ENCODE peak calls at places on chromosomes 3 and 15, in eight cellular contexts. J is testis, O is brain microvascular endothelial cell, X is GM13976, B is AG10803, Z is type B pancreatic cell, V is GM10248, D is Calu3. S is an unnamed sample.

GRCh38 chr3:9817437-9817836 is 7.4 kb downstream of the TTLL3 start:
- DNase-seq in X (no peak), Z (no peak), B (no peak), O (no peak), D (no peak), J (no peak), V (no peak), S (no peak)

GRCh38 chr3:20669184-20669583 is 483.2 kb upstream of the SGO1 start:
- DNase-seq in J (no peak), D (no peak), X (no peak), Z (no peak), O (no peak), V (no peak), B (peak; percentile 24), S (peak; percentile 66)

GRCh38 chr3:3038201-3038991 is 71.8 kb downstream of the IL5RA start:
- DNase-seq in D (peak; percentile 49), J (no peak), X (no peak), Z (no peak), O (no peak), B (no peak), V (no peak), S (no peak)

GRCh38 chr3:47108546-47108945 is 55.4 kb downstream of the SETD2 start:
- DNase-seq in D (no peak), X (no peak), B (peak; percentile 62), Z (no peak), O (no peak), J (no peak), V (no peak), S (peak; percentile 20)

GRCh38 chr3:151011427-151011826 is 38.9 kb upstream of the CLRN1 start:
- DNase-seq in O (no peak), X (no peak), J (no peak), B (peak; percentile 51), D (no peak), V (no peak), Z (no peak), S (peak; percentile 27)

GRCh38 chr15:39828374-39828931 is 45.8 kb upstream of the FSIP1 start:
- DNase-seq in X (no peak), J (no peak), D (peak; percentile 76), B (peak; percentile 30), V (no peak), O (peak; percentile 68), Z (peak; percentile 73), S (peak; percentile 60)

GRCh38 chr3:182909318-182910040 is 70.9 kb downstream of the DCUN1D1 start:
- DNase-seq in X (peak; percentile 26), D (no peak), V (no peak), B (peak; percentile 17), J (no peak), Z (no peak), O (no peak), S (peak; percentile 41)

GRCh38 chr3:129121792-129122696 is at the start of gene RAB43:
- DNase-seq in X (peak; percentile 93), J (peak; percentile 95), B (peak; percentile 62), D (peak; percentile 96), Z (peak; percentile 96), O (peak; percentile 60), V (peak; percentile 91), S (peak; percentile 72)

GRCh38 chr3:148036331-148036881 is 627.2 kb downstream of the ZIC1 start:
- DNase-seq in J (no peak), V (no peak), B (no peak), O (peak; percentile 53), Z (no peak), D (no peak), X (no peak), S (peak; percentile 71)

DNA sequence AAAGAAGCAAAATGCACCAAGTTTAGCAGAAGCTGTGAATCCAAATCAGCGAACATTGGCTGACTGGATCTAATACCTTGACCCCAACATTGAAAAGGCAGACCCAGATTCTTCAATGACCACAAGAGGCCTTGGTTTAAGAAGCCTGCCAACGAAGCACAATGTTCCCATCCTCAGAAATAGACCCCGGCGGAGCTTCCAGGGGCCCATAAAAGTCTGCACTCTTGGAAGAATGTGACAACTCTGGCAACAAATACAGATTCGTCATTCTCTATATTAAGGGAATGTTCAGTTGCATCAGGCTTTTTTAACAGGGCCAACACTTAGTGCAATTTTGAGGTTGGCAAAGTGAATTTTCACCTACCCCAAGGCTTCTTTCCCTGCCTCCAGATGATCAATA is 112.8 kb upstream of the BCL6 start:
- DNase-seq in J (peak; percentile 52), V (no peak), X (no peak), D (no peak), B (peak; percentile 30), Z (no peak), O (no peak), S (peak; percentile 14)
- TF ChIP-seq CTCF in J (no peak), V (no peak), X (no peak), D (no peak), B (no peak), Z (no peak), O (no peak), S (no peak)

DNA sequence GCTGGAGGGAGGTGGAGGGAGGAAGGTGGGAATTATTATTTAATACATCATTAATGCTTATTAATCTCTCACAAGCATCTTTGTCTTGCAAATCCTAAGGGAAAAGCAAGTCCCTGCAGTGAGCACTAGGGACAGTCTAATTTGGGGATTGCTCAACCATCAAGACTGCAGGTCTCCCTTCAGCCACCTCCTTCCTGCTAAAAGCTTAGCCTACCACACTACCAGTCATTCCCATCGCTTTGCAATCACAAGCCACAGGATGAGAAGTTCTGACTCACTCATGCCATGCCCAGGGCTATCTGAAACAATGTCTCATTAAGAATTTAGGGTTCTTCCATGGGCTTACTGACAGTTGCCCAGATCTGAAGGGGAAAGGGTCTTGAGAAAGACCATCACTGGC is 51.0 kb upstream of the EIF1B start:
- DNase-seq in V (no peak), J (no peak), B (peak; percentile 22), O (peak; percentile 6), Z (no peak), D (no peak), X (no peak), S (peak; percentile 17)
- TF ChIP-seq CTCF in V (no peak), J (no peak), B (peak; percentile 8), O (no peak), Z (no peak), D (no peak), X (no peak), S (no peak)

DNA sequence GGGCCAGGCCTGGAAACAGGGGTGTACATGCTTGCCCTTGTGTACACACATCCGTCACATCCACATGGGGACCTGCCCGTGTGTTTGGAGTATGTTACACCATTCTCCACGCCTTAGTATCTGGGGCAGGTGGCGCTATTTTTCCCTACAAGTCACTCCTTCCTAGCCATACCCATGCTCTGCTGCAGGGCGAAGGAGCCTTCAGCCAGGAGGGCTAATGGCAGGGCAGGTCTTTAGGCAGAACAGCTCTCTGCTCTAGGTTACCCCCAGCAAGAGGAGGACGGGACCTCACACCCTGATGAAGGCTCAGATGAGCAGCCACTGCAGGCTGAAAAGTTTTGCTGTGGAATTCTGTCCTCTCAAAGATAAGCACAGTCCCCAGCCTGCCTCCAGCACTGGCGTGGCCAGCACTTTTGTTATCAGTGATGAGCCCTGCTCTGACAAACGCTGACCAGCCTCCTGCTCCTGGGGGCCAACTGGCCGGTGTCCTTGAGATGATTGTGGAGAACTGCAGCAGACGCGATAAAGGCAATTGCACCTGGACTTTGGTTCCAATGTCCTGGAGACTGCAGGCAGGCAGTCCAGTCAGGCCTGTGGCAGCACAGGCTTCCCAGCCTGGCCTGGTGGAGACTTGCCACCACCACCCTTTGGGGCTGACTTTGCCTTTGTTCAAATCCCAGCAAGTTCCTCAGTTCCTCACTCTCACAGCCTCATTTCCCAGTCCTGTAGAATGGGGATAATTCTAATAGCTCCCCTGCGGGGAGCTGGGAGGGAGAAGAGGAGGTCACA is 19.8 kb upstream of the PIGZ start:
- DNase-seq in Z (no peak), J (peak; percentile 48), X (no peak), O (no peak), V (no peak), B (no peak), D (peak; percentile 28), S (no peak)
- TF ChIP-seq CTCF in Z (no peak), J (no peak), X (no peak), O (peak; percentile 24), V (no peak), B (no peak), D (no peak), S (no peak)

GRCh38 chr15:79023546-79023890 is 67.1 kb downstream of the RASGRF1 start:
- DNase-seq in V (no peak), B (no peak), D (no peak), X (no peak), J (no peak), O (no peak), Z (no peak), S (no peak)

GRCh38 chr15:79025802-79026201 is 64.8 kb downstream of the RASGRF1 start:
- DNase-seq in V (no peak), O (no peak), X (no peak), B (no peak), Z (no peak), D (no peak), J (no peak), S (no peak)

GRCh38 chr15:79027532-79028410 is 62.8 kb downstream of the RASGRF1 start:
- DNase-seq in B (no peak), D (no peak), J (no peak), V (no peak), X (no peak), O (no peak), Z (no peak), S (no peak)

GRCh38 chr15:79023918-79024317 is 66.7 kb downstream of the RASGRF1 start:
- DNase-seq in X (no peak), V (no peak), Z (no peak), J (no peak), D (no peak), B (no peak), O (no peak), S (no peak)

GRCh38 chr15:79025201-79025600 is 65.4 kb downstream of the RASGRF1 start:
- DNase-seq in J (no peak), B (no peak), D (peak; percentile 36), O (no peak), Z (no peak), V (peak; percentile 44), X (no peak), S (no peak)
- TF ChIP-seq CTCF in J (no peak), B (no peak), D (no peak), O (peak; percentile 32), Z (peak; percentile 38), V (no peak), X (no peak), S (peak; percentile 11)

DNA sequence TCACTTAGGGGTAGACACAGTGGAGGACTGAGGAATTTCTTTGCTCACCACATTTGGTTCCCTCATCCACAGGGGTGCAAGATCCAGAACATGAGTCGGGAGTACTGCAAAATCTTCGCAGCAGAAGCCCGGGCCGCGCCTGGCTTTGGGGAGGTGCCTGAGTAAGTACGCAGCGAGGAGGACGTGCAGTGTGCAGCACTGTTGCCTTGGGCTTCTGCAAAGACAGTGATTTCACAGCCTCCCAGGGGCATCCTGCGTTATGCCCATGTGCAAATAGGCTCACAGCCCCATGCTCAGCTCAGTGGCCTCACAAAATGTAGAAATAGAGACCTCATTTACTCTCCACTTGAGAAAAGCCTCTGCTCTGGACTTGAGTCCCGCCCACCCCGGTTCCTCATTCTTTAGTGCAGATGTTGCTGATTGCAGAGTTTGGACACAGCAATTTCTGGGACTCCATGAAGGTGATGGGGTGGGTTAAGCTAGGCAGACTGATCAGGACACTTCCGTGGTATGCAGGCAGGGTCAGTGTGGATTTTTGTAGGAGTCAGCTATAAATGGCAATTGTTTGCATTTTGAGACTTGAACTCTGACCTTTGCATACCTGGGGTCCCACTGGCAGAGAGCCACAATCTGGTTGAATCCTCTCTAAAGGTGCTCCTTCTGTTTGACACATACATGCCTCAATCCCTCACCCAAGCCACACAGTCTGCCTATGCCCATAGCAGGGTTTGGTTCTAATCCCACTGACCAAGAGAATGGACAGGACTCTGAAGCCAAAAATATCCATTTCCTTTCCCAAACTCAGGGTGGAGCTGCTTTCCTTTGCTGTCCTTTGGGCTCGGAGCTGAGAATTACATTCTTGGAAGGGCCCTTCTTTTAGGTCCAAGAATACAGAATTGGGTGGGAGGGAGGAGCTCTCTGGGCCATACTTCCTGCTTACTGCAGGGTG is 20.7 kb upstream of the SLC28A1 start:
- DNase-seq in B (peak; percentile 21), V (no peak), Z (no peak), D (no peak), J (no peak), X (no peak), O (no peak), S (peak; percentile 78)
- TF ChIP-seq CTCF in B (peak; percentile 45), V (no peak), Z (no peak), D (no peak), J (no peak), X (no peak), O (no peak), S (peak; percentile 62)